ENCODE peak calls at places on chromosome 22, in four cellular contexts. I, T, M and O are unnamed samples.

GRCh38 chr22:48254311-48254873 is 1491.9 kb downstream of the TBC1D22A start:
- DNase-seq in M (no peak), T (no peak), I (no peak), O (peak)

GRCh38 chr22:28397324-28397723 is 282.3 kb downstream of the TTC28 start:
- DNase-seq in T (no peak), M (no peak), I (no peak), O (no peak)

GRCh38 chr22:29855611-29856181 is 17.6 kb upstream of the ASCC2 start:
- DNase-seq in T (no peak), M (no peak), I (no peak), O (no peak)

GRCh38 chr22:33832558-33833151 is 87.6 kb downstream of the LARGE1 start:
- DNase-seq in I (no peak), M (no peak), T (no peak), O (no peak)

GRCh38 chr22:32850591-32851517 is 49.3 kb downstream of the TIMP3 start:
- DNase-seq in T (no peak), I (no peak), M (no peak), O (no peak)

GRCh38 chr22:19842386-19843106 is 12.1 kb downstream of the GNB1L start:
- DNase-seq in T (no peak), I (no peak), M (no peak), O (no peak)

GRCh38 chr22:50403701-50404101 is 60.6 kb downstream of the PPP6R2 start:
- DNase-seq in I (no peak), M (no peak), T (no peak), O (no peak)

GRCh38 chr22:30308518-30309230 is 18.1 kb downstream of the TBC1D10A start:
- DNase-seq in M (no peak), T (no peak), I (peak), O (no peak)

GRCh38 chr22:32411388-32411787 is 659 bp downstream of the RTCB start:
- DNase-seq in T (no peak), M (peak), I (peak), O (no peak)

GRCh38 chr22:29867260-29867659 is 15.7 kb upstream of the MTMR3 start:
- DNase-seq in M (no peak), T (no peak), I (no peak), O (no peak)

GRCh38 chr22:30562391-30562790 is 12.1 kb downstream of the GAL3ST1 start:
- DNase-seq in T (no peak), M (no peak), I (no peak), O (peak)

GRCh38 chr22:19519041-19519926 is 4.9 kb downstream of the CLDN5 start:
- DNase-seq in T (no peak), I (no peak), M (no peak), O (no peak)

GRCh38 chr22:46931414-46931813 is 169.0 kb downstream of the TBC1D22A start:
- DNase-seq in M (no peak), I (no peak), T (no peak), O (peak)

GRCh38 chr22:27378343-27378800 is 423.2 kb downstream of the MN1 start:
- DNase-seq in M (no peak), T (no peak), I (no peak), O (no peak)

GRCh38 chr22:49331223-49331815 is 496.4 kb downstream of the BRD1 start:
- DNase-seq in M (no peak), T (no peak), I (no peak), O (no peak)

GRCh38 chr22:28424427-28425080 is 255.1 kb downstream of the TTC28 start:
- DNase-seq in T (no peak), M (peak), I (peak), O (no peak)

GRCh38 chr22:44029069-44029468 is 5.0 kb downstream of the PARVB start:
- DNase-seq in I (no peak), M (no peak), T (no peak), O (no peak)

GRCh38 chr22:44028091-44028490 is 4.0 kb downstream of the PARVB start:
- DNase-seq in I (no peak), T (no peak), M (no peak), O (no peak)

GRCh38 chr22:44026066-44026629 is 2.0 kb downstream of the PARVB start:
- DNase-seq in I (no peak), T (no peak), M (no peak), O (no peak)

GRCh38 chr22:44025171-44026065 is 1.3 kb downstream of the PARVB start:
- DNase-seq in T (peak), I (no peak), M (no peak), O (no peak)

DNA sequence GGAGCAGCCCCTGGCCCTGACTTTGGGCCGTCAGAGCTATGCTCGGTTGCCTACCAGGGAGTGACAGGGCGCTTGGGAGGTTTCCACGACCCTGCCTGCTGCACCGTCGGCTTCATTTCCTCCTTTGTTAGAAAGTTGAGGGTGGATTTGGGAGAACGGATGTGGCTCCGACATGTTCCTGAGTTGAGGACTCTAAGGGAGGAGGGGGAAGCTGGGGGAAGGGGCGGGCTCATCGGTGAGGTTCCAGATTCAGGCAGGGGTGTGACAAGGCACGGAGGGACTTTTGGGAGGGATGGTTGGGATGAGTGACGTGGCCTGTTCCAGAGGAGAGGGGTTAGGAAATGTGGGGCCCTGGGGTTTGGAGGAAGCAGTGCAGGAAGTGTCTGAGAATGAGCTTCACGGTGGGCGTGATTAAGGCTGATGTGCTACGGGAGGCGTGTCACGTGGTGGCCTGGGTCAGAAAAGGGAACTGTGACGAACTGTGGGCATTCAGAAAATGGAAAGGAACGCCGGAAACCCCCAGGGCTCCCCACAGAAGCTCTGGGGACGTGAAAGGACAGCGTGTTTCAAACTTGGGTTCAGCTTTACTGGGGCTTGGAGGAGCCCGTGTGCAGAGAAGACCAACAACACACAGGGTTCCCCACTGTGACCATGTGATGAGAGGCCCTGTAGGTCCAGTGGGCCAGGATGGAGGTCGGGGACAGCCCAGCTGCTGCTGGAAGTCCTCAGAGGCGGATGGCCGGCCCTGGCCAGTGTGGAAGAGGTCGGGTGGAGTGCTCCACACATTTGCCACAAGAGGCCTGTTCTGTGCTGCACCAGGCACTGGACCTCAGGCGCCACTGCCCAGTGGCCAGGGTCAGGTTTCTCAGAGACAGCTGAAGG is 2.8 kb downstream of the PARVB start:
- DNase-seq in T (peak), M (no peak), I (peak), O (no peak)
- TF ChIP-seq POLR2A in T (peak), M (no peak), I (peak), O (no peak)

GRCh38 chr22:42912049-42912448 is 55.0 kb upstream of the ARFGAP3 start:
- DNase-seq in T (no peak), I (no peak), M (no peak), O (no peak)
- TF ChIP-seq MAZ in T (no peak), I (no peak), M (no peak), O (no peak)

DNA sequence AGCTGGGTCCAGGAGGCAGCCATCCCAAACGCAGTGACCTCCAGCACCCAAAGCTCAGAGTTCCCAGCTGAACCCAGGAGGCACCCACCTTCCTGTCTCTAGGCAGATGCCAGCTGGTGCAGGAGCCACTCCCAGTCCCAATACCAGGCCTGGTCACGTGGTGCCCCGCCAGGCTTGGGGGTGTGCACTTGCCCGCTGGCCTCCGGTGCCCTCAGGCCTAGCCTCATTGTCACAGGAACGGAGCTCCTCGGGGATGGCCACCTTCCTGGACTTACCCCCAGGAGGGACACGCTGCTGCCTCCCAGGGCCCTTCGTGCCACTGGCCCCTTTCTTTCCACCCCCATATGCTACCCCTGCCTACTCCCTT is 4.6 kb downstream of the BID start:
- DNase-seq in I (no peak), M (no peak), T (no peak), O (no peak)
- TF ChIP-seq POLR2A in I (no peak), M (no peak), T (no peak), O (no peak)

GRCh38 chr22:37500745-37501144 is 14.6 kb upstream of the MFNG start:
- DNase-seq in I (no peak), T (no peak), M (no peak), O (no peak)

GRCh38 chr22:37499006-37499707 is 13.0 kb upstream of the MFNG start:
- DNase-seq in M (no peak), I (no peak), T (no peak), O (no peak)

GRCh38 chr22:37499789-37500188 is 13.6 kb upstream of the MFNG start:
- DNase-seq in T (no peak), M (no peak), I (no peak), O (no peak)

GRCh38 chr22:37496651-37497599 is 10.7 kb upstream of the MFNG start:
- DNase-seq in I (peak), M (no peak), T (no peak), O (peak)

GRCh38 chr22:37498289-37498909 is 12.2 kb upstream of the MFNG start:
- DNase-seq in I (no peak), T (peak), M (peak), O (peak)
- TF ChIP-seq MAZ in I (no peak), T (peak), M (peak), O (no peak)

DNA sequence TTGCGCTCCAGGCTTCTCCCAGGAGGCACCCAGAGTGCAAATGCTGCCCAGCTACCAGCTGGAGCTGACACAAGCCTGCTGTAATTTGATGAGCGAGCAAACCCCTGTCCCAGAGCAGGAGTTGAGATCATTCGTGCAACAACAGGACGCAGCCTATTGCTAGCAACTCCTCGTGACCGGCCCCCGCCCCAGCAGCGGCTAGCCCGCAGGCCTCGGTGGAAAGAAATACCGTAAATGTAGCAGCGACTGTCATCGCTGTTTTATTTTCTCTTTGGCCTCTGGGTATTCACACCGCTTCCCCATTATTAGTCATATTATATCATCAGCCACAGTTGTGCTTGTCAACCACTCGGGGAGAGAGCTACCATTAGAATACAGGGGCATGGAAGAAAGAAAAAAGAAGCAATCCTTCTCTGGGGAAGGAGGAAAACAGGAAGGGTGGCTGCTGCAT is 59.2 kb upstream of the ATXN10 start:
- DNase-seq in I (peak), T (no peak), M (no peak), O (no peak)
- TF ChIP-seq POLR2A in I (no peak), T (no peak), M (no peak), O (no peak)

DNA sequence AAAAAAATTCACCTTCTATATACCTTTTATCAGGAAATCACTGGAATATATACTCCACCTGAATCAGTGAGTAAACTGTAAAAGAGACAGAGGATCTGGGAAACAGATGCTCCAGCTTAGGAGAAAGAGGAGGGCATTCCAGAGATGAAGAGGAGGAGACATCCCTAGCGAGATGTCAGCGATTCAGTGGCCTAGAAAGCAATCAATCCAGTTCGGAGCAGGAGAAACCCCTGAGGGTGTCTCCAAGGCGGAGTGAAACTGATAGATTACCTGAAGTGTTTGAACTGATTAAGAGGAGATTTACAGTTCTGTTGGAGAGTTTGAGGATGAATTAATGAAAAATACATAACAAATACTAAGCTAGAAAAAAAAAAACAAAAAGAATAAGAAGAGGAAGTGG is 24.5 kb upstream of the TNRC6B start:
- DNase-seq in I (no peak), M (no peak), T (no peak), O (no peak)
- TF ChIP-seq MAZ in I (no peak), M (no peak), T (no peak), O (no peak)

DNA sequence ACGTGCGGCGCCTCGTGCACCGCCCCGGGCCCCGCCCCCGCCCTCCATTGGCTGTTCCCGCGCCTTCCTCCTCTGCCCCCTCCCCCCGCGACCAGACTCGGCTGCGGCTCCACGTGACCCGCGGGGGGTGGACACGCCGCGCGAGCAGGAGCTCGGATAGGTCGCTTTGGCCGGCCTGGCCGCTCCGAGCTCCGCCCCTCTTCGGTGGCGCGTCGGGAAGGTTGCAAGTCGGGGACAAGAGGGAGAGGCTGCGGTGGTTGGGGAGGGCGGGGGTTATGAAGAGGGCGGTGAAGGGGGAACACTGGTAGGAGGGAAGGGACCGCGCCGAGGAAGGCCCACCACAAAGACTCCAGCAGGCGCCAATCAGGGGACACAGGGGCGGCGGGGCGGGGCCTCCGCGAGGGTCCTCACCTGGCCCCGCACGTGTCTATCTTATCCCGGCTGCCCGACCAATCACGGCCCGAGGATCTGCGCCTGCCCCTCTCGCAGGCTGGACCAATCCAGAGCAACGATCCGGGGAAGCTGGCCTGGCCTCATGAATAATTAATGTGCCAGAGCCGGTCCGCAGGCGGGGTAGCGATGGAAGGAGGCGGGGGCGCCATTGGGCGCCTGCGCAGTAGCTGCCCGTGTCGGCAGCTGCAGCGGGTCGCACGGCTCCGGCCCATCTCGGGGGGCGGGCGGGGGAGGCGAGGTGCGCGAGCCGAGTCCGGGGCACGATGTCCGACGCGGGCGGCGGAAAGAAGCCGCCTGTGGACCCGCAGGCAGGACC is at the start of gene TEF:
- DNase-seq in I (peak), M (peak), T (peak), O (peak)
- TF ChIP-seq POLR2A in I (peak), M (no peak), T (peak), O (no peak)

DNA sequence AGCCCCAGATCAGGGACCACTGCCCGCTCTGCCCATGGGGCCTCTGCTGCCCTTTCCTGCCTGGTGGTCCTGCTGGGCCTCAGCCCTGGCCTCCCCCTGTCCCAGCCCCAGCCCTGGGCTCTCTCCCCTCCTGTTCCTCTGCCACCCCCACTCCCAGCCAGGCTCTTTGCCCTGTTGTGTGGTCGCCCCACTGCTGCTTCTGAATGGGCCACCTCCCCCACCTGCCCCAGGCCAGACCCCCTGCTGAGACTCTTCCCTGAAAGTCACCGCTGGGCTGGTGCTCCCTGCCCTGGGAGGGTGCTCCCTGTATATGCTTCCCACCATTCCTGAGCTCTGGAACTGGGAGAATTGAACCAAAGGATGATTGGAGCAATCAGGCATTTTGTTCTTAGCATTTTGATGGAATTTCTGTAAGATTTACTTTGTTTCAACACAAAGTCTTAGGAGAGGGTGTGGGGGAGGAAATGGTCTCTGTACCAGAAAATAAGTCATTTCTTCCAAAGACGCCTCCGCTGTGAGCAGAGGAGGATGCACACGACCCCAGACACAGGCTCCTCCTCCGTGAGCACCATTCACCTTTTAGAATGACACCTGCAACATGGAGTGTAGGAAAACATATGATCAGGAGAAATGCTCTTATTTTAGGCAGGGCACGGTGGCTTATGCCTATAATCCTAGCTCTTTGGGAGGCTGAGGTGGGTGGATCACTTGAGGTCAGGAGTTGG is 5.2 kb downstream of the APOBEC3B start:
- DNase-seq in M (no peak), I (no peak), T (no peak), O (no peak)
- TF ChIP-seq MAZ in M (no peak), I (no peak), T (no peak), O (no peak)

DNA sequence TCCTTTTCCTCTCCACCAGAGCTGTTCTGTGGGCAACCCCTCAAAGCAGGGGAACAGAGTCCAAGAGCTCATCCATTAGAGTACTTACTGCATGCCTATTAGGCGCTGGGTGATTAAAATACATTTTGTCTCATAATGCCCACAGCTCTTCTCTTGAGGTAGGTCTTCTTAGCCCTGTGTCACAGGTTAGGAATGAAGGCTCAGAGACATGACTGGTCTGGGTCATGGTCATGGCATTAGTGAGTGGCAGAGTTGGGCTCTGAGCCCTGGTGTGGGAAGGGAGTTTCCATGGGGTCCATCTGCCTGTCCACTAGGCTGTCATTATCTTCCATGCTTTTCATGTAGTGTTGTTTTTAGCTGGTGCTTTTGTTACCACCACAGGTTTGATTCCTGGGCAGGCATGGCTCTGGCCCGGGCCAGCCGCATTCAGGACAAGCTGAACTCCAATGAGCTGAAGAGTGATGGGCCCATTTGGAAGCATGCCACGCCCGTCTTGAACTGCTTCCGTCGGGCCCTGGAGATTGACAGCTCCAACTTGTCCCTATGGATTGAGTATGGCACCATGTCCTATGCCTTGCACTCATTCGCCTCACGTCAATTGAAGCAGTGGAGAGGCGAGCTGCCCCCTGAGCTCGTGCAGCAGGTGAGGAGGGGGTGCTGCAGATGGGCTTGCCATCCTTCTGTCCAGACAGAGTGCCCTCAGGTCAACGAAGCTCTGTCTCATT is 76.1 kb downstream of the CABIN1 start:
- DNase-seq in I (no peak), M (no peak), T (no peak), O (no peak)
- TF ChIP-seq POLR2A in I (no peak), M (no peak), T (no peak), O (no peak)